ENCODE peak calls at places on chromosomes 7 and 10, in six cellular contexts. One of them, this sample, is unnamed.

GRCh38 chr10:60032723-60033122 is 126.4 kb upstream of the CCDC6 start:
- DNase-seq in CD4-positive, CD25-positive, alpha-beta regulatory T cell: peak
- DNase-seq in stomach: peak
- DNase-seq in CD8-positive, alpha-beta memory T cell: peak
- DNase-seq in HepG2: peak
- DNase-seq in transverse colon: peak
- DNase-seq in this sample: peak

GRCh38 chr10:8951440-8952089 is 897.1 kb downstream of the GATA3 start:
- DNase-seq in HepG2: no peak
- DNase-seq in CD4-positive, CD25-positive, alpha-beta regulatory T cell: no peak
- DNase-seq in transverse colon: no peak
- DNase-seq in stomach: no peak
- DNase-seq in CD8-positive, alpha-beta memory T cell: no peak
- DNase-seq in this sample: no peak

GRCh38 chr10:36042135-36042534 is 400.0 kb upstream of the FZD8 start:
- DNase-seq in CD8-positive, alpha-beta memory T cell: no peak
- DNase-seq in HepG2: no peak
- DNase-seq in transverse colon: no peak
- DNase-seq in stomach: no peak
- DNase-seq in CD4-positive, CD25-positive, alpha-beta regulatory T cell: no peak
- DNase-seq in this sample: no peak

GRCh38 chr10:33481184-33481583 is 146.7 kb upstream of the NRP1 start:
- DNase-seq in CD4-positive, CD25-positive, alpha-beta regulatory T cell: no peak
- DNase-seq in HepG2: no peak
- DNase-seq in CD8-positive, alpha-beta memory T cell: no peak
- DNase-seq in transverse colon: no peak
- DNase-seq in stomach: no peak
- DNase-seq in this sample: no peak

GRCh38 chr10:124911124-124912051 is 30.5 kb upstream of the ZRANB1 start:
- DNase-seq in transverse colon: no peak
- DNase-seq in CD4-positive, CD25-positive, alpha-beta regulatory T cell: no peak
- DNase-seq in HepG2: no peak
- DNase-seq in CD8-positive, alpha-beta memory T cell: no peak
- DNase-seq in stomach: no peak
- DNase-seq in this sample: no peak

GRCh38 chr10:21926949-21927348 is 76.6 kb downstream of the DNAJC1 start:
- DNase-seq in HepG2: peak
- DNase-seq in stomach: no peak
- DNase-seq in transverse colon: no peak
- DNase-seq in CD4-positive, CD25-positive, alpha-beta regulatory T cell: no peak
- DNase-seq in CD8-positive, alpha-beta memory T cell: no peak
- DNase-seq in this sample: no peak

GRCh38 chr10:34102237-34102673 is 712.8 kb downstream of the PARD3 start:
- DNase-seq in transverse colon: peak
- DNase-seq in CD8-positive, alpha-beta memory T cell: no peak
- DNase-seq in HepG2: no peak
- DNase-seq in CD4-positive, CD25-positive, alpha-beta regulatory T cell: no peak
- DNase-seq in stomach: no peak
- DNase-seq in this sample: no peak

GRCh38 chr7:129238546-129238945 is 13.7 kb downstream of the AHCYL2 start:
- DNase-seq in CD8-positive, alpha-beta memory T cell: no peak
- DNase-seq in stomach: no peak
- DNase-seq in HepG2: no peak
- DNase-seq in transverse colon: peak
- DNase-seq in CD4-positive, CD25-positive, alpha-beta regulatory T cell: no peak
- DNase-seq in this sample: no peak

GRCh38 chr7:98867271-98867701 is 2.5 kb downstream of the TMEM130 start:
- DNase-seq in stomach: no peak
- DNase-seq in transverse colon: no peak
- DNase-seq in CD4-positive, CD25-positive, alpha-beta regulatory T cell: no peak
- DNase-seq in HepG2: no peak
- DNase-seq in CD8-positive, alpha-beta memory T cell: no peak
- DNase-seq in this sample: no peak

GRCh38 chr7:137109966-137110930 is 233.3 kb downstream of the PTN start:
- DNase-seq in CD4-positive, CD25-positive, alpha-beta regulatory T cell: no peak
- DNase-seq in stomach: no peak
- DNase-seq in HepG2: no peak
- DNase-seq in CD8-positive, alpha-beta memory T cell: no peak
- DNase-seq in transverse colon: no peak
- DNase-seq in this sample: no peak

GRCh38 chr10:103765981-103766380 is 89.4 kb downstream of the SH3PXD2A start:
- DNase-seq in CD8-positive, alpha-beta memory T cell: peak
- DNase-seq in CD4-positive, CD25-positive, alpha-beta regulatory T cell: peak
- DNase-seq in HepG2: no peak
- DNase-seq in transverse colon: no peak
- DNase-seq in stomach: peak
- DNase-seq in this sample: peak

GRCh38 chr10:101075775-101076174 is 14.0 kb downstream of the KAZALD1 start:
- DNase-seq in HepG2: no peak
- DNase-seq in transverse colon: no peak
- DNase-seq in stomach: no peak
- DNase-seq in CD8-positive, alpha-beta memory T cell: no peak
- DNase-seq in CD4-positive, CD25-positive, alpha-beta regulatory T cell: no peak
- DNase-seq in this sample: no peak

GRCh38 chr10:79292789-79293746 is 54.2 kb upstream of the PPIF start:
- DNase-seq in CD4-positive, CD25-positive, alpha-beta regulatory T cell: no peak
- DNase-seq in HepG2: peak
- DNase-seq in transverse colon: no peak
- DNase-seq in CD8-positive, alpha-beta memory T cell: no peak
- DNase-seq in stomach: peak
- DNase-seq in this sample: peak

GRCh38 chr7:1671876-1672451 is 1.9 kb downstream of the ELFN1 start:
- DNase-seq in HepG2: no peak
- DNase-seq in transverse colon: no peak
- DNase-seq in CD8-positive, alpha-beta memory T cell: no peak
- DNase-seq in CD4-positive, CD25-positive, alpha-beta regulatory T cell: no peak
- DNase-seq in stomach: no peak
- DNase-seq in this sample: no peak

GRCh38 chr10:71220689-71221540 is 8.5 kb downstream of the UNC5B start:
- DNase-seq in HepG2: no peak
- DNase-seq in transverse colon: no peak
- DNase-seq in CD4-positive, CD25-positive, alpha-beta regulatory T cell: no peak
- DNase-seq in stomach: no peak
- DNase-seq in CD8-positive, alpha-beta memory T cell: no peak
- DNase-seq in this sample: no peak
- H3K27ac ChIP-seq in HepG2: no peak
- H3K27ac ChIP-seq in transverse colon: no peak
- H3K27ac ChIP-seq in CD4-positive, CD25-positive, alpha-beta regulatory T cell: no peak
- H3K27ac ChIP-seq in stomach: no peak
- H3K27ac ChIP-seq in CD8-positive, alpha-beta memory T cell: no peak
- H3K27ac ChIP-seq in this sample: no peak

GRCh38 chr7:135716677-135717238 is 11.2 kb downstream of the SLC13A4 start:
- DNase-seq in stomach: no peak
- DNase-seq in HepG2: no peak
- DNase-seq in CD4-positive, CD25-positive, alpha-beta regulatory T cell: no peak
- DNase-seq in transverse colon: no peak
- DNase-seq in CD8-positive, alpha-beta memory T cell: no peak
- DNase-seq in this sample: no peak

GRCh38 chr7:135719688-135720087 is 8.3 kb downstream of the SLC13A4 start:
- DNase-seq in HepG2: no peak
- DNase-seq in CD4-positive, CD25-positive, alpha-beta regulatory T cell: no peak
- DNase-seq in CD8-positive, alpha-beta memory T cell: no peak
- DNase-seq in transverse colon: no peak
- DNase-seq in stomach: no peak
- DNase-seq in this sample: no peak

GRCh38 chr7:135718219-135718618 is 9.8 kb downstream of the SLC13A4 start:
- DNase-seq in HepG2: no peak
- DNase-seq in transverse colon: no peak
- DNase-seq in CD8-positive, alpha-beta memory T cell: no peak
- DNase-seq in CD4-positive, CD25-positive, alpha-beta regulatory T cell: no peak
- DNase-seq in stomach: no peak
- DNase-seq in this sample: no peak

GRCh38 chr7:135718794-135719436 is 9.1 kb downstream of the SLC13A4 start:
- DNase-seq in transverse colon: no peak
- DNase-seq in HepG2: no peak
- DNase-seq in stomach: no peak
- DNase-seq in CD4-positive, CD25-positive, alpha-beta regulatory T cell: no peak
- DNase-seq in CD8-positive, alpha-beta memory T cell: no peak
- DNase-seq in this sample: no peak

GRCh38 chr7:135717686-135718085 is 10.3 kb downstream of the SLC13A4 start:
- DNase-seq in CD4-positive, CD25-positive, alpha-beta regulatory T cell: no peak
- DNase-seq in transverse colon: no peak
- DNase-seq in stomach: no peak
- DNase-seq in CD8-positive, alpha-beta memory T cell: no peak
- DNase-seq in HepG2: no peak
- DNase-seq in this sample: no peak
- H3K27ac ChIP-seq in CD4-positive, CD25-positive, alpha-beta regulatory T cell: no peak
- H3K27ac ChIP-seq in transverse colon: no peak
- H3K27ac ChIP-seq in stomach: no peak
- H3K27ac ChIP-seq in CD8-positive, alpha-beta memory T cell: no peak
- H3K27ac ChIP-seq in HepG2: no peak
- H3K27ac ChIP-seq in this sample: no peak

GRCh38 chr10:63161592-63161991 is 28.5 kb downstream of the NRBF2 start:
- DNase-seq in transverse colon: no peak
- DNase-seq in stomach: no peak
- DNase-seq in CD4-positive, CD25-positive, alpha-beta regulatory T cell: no peak
- DNase-seq in HepG2: no peak
- DNase-seq in CD8-positive, alpha-beta memory T cell: no peak
- DNase-seq in this sample: no peak

GRCh38 chr10:63154546-63155387 is 21.6 kb downstream of the NRBF2 start:
- DNase-seq in CD4-positive, CD25-positive, alpha-beta regulatory T cell: no peak
- DNase-seq in HepG2: no peak
- DNase-seq in transverse colon: no peak
- DNase-seq in stomach: no peak
- DNase-seq in CD8-positive, alpha-beta memory T cell: no peak
- DNase-seq in this sample: no peak

GRCh38 chr10:63155388-63156028 is 22.4 kb downstream of the NRBF2 start:
- DNase-seq in HepG2: no peak
- DNase-seq in CD4-positive, CD25-positive, alpha-beta regulatory T cell: no peak
- DNase-seq in transverse colon: no peak
- DNase-seq in stomach: no peak
- DNase-seq in CD8-positive, alpha-beta memory T cell: no peak
- DNase-seq in this sample: no peak

GRCh38 chr10:63156236-63156635 is 23.1 kb downstream of the NRBF2 start:
- DNase-seq in CD8-positive, alpha-beta memory T cell: no peak
- DNase-seq in CD4-positive, CD25-positive, alpha-beta regulatory T cell: no peak
- DNase-seq in stomach: no peak
- DNase-seq in HepG2: no peak
- DNase-seq in transverse colon: no peak
- DNase-seq in this sample: no peak

DNA sequence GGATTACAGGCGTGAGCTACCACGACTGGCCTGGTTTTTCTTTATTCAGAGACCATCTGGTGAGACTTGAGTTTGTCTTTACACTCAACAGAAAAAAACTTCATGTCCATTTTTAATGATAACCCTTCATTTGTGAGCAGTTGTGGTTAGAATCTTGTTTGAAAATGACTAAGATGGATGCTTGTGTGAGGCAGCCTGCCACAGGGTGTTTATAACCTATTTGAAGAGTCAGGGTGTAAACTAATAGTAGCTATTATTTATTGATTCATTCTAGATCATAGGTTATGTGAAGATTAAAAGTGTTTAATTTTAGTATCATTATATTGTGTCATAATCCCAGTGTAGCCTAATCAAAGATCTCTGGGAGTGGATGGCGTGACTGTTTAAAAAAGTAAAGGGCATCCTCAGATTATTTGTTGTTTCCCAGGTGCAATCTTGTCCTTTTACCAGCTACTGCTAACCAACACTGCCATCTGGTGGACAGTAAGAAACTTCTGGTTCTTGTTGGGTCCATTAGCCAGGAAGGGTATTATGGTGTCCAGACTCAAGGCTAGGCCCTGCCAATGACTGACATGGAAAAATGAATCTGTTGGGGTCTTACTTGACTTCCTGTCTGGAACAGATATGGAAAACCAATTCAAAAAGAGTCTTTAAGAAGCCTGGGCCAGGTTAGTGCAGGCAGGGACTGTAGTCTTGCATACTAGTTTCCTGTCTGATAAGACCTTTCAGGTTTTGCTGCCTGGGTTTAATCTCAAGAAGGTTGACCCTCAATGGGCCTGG is 24.9 kb downstream of the NRBF2 start:
- DNase-seq in CD8-positive, alpha-beta memory T cell: peak
- DNase-seq in transverse colon: no peak
- DNase-seq in HepG2: peak
- DNase-seq in stomach: no peak
- DNase-seq in CD4-positive, CD25-positive, alpha-beta regulatory T cell: peak
- DNase-seq in this sample: peak
- H3K27ac ChIP-seq in CD8-positive, alpha-beta memory T cell: no peak
- H3K27ac ChIP-seq in transverse colon: no peak
- H3K27ac ChIP-seq in HepG2: no peak
- H3K27ac ChIP-seq in stomach: no peak
- H3K27ac ChIP-seq in CD4-positive, CD25-positive, alpha-beta regulatory T cell: no peak
- H3K27ac ChIP-seq in this sample: no peak

GRCh38 chr7:23295401-23295697 is 3.8 kb upstream of the MALSU1 start:
- DNase-seq in CD8-positive, alpha-beta memory T cell: no peak
- DNase-seq in transverse colon: no peak
- DNase-seq in stomach: no peak
- DNase-seq in CD4-positive, CD25-positive, alpha-beta regulatory T cell: no peak
- DNase-seq in HepG2: no peak
- DNase-seq in this sample: no peak

GRCh38 chr7:23298141-23298851 is 843 bp upstream of the MALSU1 start:
- DNase-seq in CD8-positive, alpha-beta memory T cell: no peak
- DNase-seq in transverse colon: no peak
- DNase-seq in HepG2: peak
- DNase-seq in CD4-positive, CD25-positive, alpha-beta regulatory T cell: no peak
- DNase-seq in stomach: no peak
- DNase-seq in this sample: no peak

GRCh38 chr7:23299770-23300300 is 696 bp downstream of the MALSU1 start:
- DNase-seq in CD8-positive, alpha-beta memory T cell: no peak
- DNase-seq in transverse colon: no peak
- DNase-seq in stomach: no peak
- DNase-seq in CD4-positive, CD25-positive, alpha-beta regulatory T cell: no peak
- DNase-seq in HepG2: peak
- DNase-seq in this sample: no peak

GRCh38 chr7:23294549-23295400 is 4.4 kb upstream of the MALSU1 start:
- DNase-seq in transverse colon: no peak
- DNase-seq in CD8-positive, alpha-beta memory T cell: no peak
- DNase-seq in CD4-positive, CD25-positive, alpha-beta regulatory T cell: no peak
- DNase-seq in stomach: no peak
- DNase-seq in HepG2: peak
- DNase-seq in this sample: peak

DNA sequence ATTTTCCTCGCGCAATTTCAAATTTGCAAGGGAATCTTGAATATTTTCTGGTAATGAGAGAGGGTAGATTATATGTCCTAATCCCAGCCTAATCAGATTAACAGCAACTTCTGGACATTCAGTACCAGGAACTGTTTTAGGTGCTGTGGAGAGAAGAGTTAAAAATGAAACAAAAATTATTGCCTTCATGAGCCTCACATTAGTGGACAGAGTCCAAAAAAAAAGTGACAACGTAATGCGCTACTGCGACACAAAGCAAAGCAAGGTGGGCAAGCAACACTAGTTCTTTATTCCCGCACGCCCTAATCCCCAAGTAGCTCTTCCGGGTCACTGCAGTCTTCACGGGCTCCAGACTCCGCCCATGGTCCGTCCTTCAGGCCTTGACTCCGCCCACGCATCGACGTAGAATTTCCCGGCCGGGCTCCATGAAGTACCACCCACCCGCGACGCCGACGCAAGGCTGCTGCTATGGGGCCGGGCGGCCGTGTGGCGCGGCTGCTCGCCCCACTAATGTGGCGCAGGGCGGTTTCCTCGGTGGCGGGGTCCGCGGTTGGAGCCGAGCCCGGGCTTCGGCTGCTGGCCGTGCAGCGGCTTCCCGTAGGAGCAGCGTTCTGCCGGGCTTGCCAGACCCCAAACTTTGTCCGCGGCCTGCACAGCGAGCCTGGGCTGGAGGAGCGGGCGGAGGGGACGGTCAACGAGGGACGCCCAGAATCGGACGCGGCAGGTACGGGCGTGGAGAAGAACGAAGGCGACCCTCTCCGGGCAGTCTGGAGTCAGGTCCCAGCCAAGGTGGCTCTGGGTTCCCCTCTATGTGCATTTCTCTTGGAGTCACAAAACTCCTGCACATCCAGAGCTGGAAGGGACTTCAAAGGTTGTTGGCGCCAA is at the start of gene MALSU1:
- DNase-seq in transverse colon: peak
- DNase-seq in CD8-positive, alpha-beta memory T cell: peak
- DNase-seq in stomach: peak
- DNase-seq in CD4-positive, CD25-positive, alpha-beta regulatory T cell: peak
- DNase-seq in HepG2: peak
- DNase-seq in this sample: peak
- H3K27ac ChIP-seq in transverse colon: peak
- H3K27ac ChIP-seq in CD8-positive, alpha-beta memory T cell: peak
- H3K27ac ChIP-seq in stomach: peak
- H3K27ac ChIP-seq in CD4-positive, CD25-positive, alpha-beta regulatory T cell: peak
- H3K27ac ChIP-seq in HepG2: peak
- H3K27ac ChIP-seq in this sample: peak

This sample was measured in HL-60.